ENCODE peak calls at places on chromosomes 7 and 10, in five cellular contexts. D, T, Y, R and M are unnamed samples.

GRCh38 chr7:138297526-138297925 is 162.5 kb upstream of the TRIM24 start:
- DNase-seq in D (no peak), T (no peak), Y (no peak), R (no peak), M (no peak)

GRCh38 chr7:128697301-128697905 is 25.3 kb downstream of the GARIN1A start:
- DNase-seq in D (no peak), T (no peak), Y (peak), R (no peak), M (no peak)

GRCh38 chr10:78381072-78381471 is 347.4 kb downstream of the RPS24 start:
- DNase-seq in D (no peak), T (no peak), Y (no peak), R (no peak), M (no peak)

GRCh38 chr10:130188195-130189175 is 52.3 kb downstream of the GLRX3 start:
- DNase-seq in D (no peak), T (no peak), Y (no peak), R (no peak), M (no peak)

GRCh38 chr10:14450041-14450491 is 119.3 kb upstream of the FRMD4A start:
- DNase-seq in D (no peak), T (no peak), Y (no peak), R (no peak), M (no peak)

GRCh38 chr7:24462984-24463383 is 110.3 kb upstream of the PALS2 start:
- DNase-seq in D (no peak), T (no peak), Y (no peak), R (no peak), M (no peak)

GRCh38 chr7:157432957-157433576 is 96.3 kb downstream of the DNAJB6 start:
- DNase-seq in D (no peak), T (peak), Y (peak), R (peak), M (no peak)

GRCh38 chr10:33638401-33638800 is 303.9 kb upstream of the NRP1 start:
- DNase-seq in D (no peak), T (no peak), Y (no peak), R (no peak), M (no peak)

GRCh38 chr7:81690251-81690650 is 79.6 kb downstream of the HGF start:
- DNase-seq in D (no peak), T (no peak), Y (no peak), R (no peak), M (no peak)

GRCh38 chr7:69445549-69445948 is 152.7 kb upstream of the AUTS2 start:
- DNase-seq in D (no peak), T (no peak), Y (no peak), R (no peak), M (no peak)

GRCh38 chr7:36182854-36183604 is 30.0 kb downstream of the EEPD1 start:
- DNase-seq in D (no peak), T (no peak), Y (no peak), R (no peak), M (no peak)

GRCh38 chr10:72525277-72525676 is 100.6 kb downstream of the MICU1 start:
- DNase-seq in D (no peak), T (no peak), Y (no peak), R (no peak), M (no peak)

GRCh38 chr10:13969118-13969791 is 361.5 kb downstream of the FRMD4A start:
- DNase-seq in D (no peak), T (no peak), Y (no peak), R (no peak), M (no peak)

GRCh38 chr7:136470179-136470578 is 398.3 kb upstream of the CHRM2 start:
- DNase-seq in D (no peak), T (no peak), Y (no peak), R (no peak), M (no peak)

GRCh38 chr10:67666416-67667043 is 29.5 kb downstream of the CTNNA3 start:
- DNase-seq in D (no peak), T (peak), Y (peak), R (no peak), M (no peak)

GRCh38 chr10:52756295-52756694 is 16.3 kb downstream of the MBL2 start:
- DNase-seq in D (no peak), T (no peak), Y (no peak), R (no peak), M (no peak)

GRCh38 chr7:33591481-33591880 is 313.9 kb upstream of the BMPER start:
- DNase-seq in D (no peak), T (no peak), Y (no peak), R (no peak), M (no peak)

GRCh38 chr7:98051118-98051744 is 55.4 kb upstream of the LMTK2 start:
- DNase-seq in D (no peak), T (no peak), Y (peak), R (peak), M (no peak)

GRCh38 chr7:10908600-10908999 is 65.1 kb upstream of the PHF14 start:
- DNase-seq in D (no peak), T (no peak), Y (no peak), R (no peak), M (no peak)

GRCh38 chr10:113041841-113042745 is 92.0 kb downstream of the TCF7L2 start:
- DNase-seq in D (no peak), T (no peak), Y (no peak), R (no peak), M (no peak)

GRCh38 chr10:110059965-110060364 is 52.2 kb downstream of the ADD3 start:
- DNase-seq in D (no peak), T (no peak), Y (no peak), R (no peak), M (no peak)

GRCh38 chr7:106623846-106624245 is 37.1 kb downstream of the CCDC71L start:
- DNase-seq in D (no peak), T (no peak), Y (no peak), R (no peak), M (no peak)

GRCh38 chr10:109978481-109978880 is 29.3 kb upstream of the ADD3 start:
- DNase-seq in D (peak), T (peak), Y (peak), R (peak), M (peak)

GRCh38 chr10:19256331-19256730 is 207.7 kb downstream of the MALRD1 start:
- DNase-seq in D (no peak), T (no peak), Y (no peak), R (no peak), M (no peak)

GRCh38 chr10:78690354-78691111 is 378.2 kb upstream of the ZMIZ1 start:
- DNase-seq in D (no peak), T (no peak), Y (no peak), R (no peak), M (no peak)

GRCh38 chr10:61285749-61286148 is 167.4 kb downstream of the TMEM26 start:
- DNase-seq in D (no peak), T (no peak), Y (no peak), R (no peak), M (no peak)

GRCh38 chr10:2279666-2280065 is 542.3 kb upstream of the ADARB2 start:
- DNase-seq in D (no peak), T (no peak), Y (no peak), R (no peak), M (no peak)

GRCh38 chr10:90579602-90580242 is 278.1 kb downstream of the HTR7 start:
- DNase-seq in D (no peak), T (no peak), Y (no peak), R (no peak), M (no peak)

GRCh38 chr10:5033061-5033770 is 29.6 kb upstream of the AKR1C2 start:
- DNase-seq in D (no peak), T (no peak), Y (no peak), R (no peak), M (no peak)

GRCh38 chr7:123643495-123644428 is 11.9 kb upstream of the LMOD2 start:
- DNase-seq in D (no peak), T (no peak), Y (no peak), R (no peak), M (no peak)

GRCh38 chr7:98551541-98552273 is 65.4 kb upstream of the NPTX2 start:
- DNase-seq in D (no peak), T (no peak), Y (no peak), R (no peak), M (no peak)

GRCh38 chr7:97858221-97858620 is 14.0 kb downstream of the ASNS start:
- DNase-seq in D (no peak), T (no peak), Y (no peak), R (no peak), M (no peak)

GRCh38 chr10:13078912-13079775 is 20.8 kb upstream of the OPTN start:
- DNase-seq in D (no peak), T (no peak), Y (no peak), R (no peak), M (no peak)

GRCh38 chr7:46755120-46756034 is 826.5 kb downstream of the TNS3 start:
- DNase-seq in D (no peak), T (no peak), Y (no peak), R (no peak), M (no peak)

GRCh38 chr10:100983868-100984669 is 3.2 kb downstream of the MRPL43 start:
- DNase-seq in D (no peak), T (no peak), Y (no peak), R (no peak), M (no peak)

GRCh38 chr7:25968205-25968993 is 183.6 kb upstream of the NFE2L3 start:
- DNase-seq in D (no peak), T (no peak), Y (peak), R (no peak), M (peak)

GRCh38 chr7:94368371-94368791 is 26.3 kb upstream of the COL1A2 start:
- DNase-seq in D (no peak), T (no peak), Y (no peak), R (no peak), M (no peak)

GRCh38 chr7:92904292-92905131 is 68.1 kb upstream of the CDK6 start:
- DNase-seq in D (no peak), T (no peak), Y (peak), R (peak), M (peak)

GRCh38 chr10:89861584-89862287 is 160.3 kb downstream of the KIF20B start:
- DNase-seq in D (no peak), T (no peak), Y (no peak), R (no peak), M (no peak)